ENCODE peak calls at places on chromosome 15, in five cellular contexts. F is left ventricle myocardium superior, G is T-cell, Q is hippocampal formation, Z is A549. L is an unnamed sample.

GRCh38 chr15:93001156-93001555 is 87.9 kb downstream of the RGMA start:
- DNase-seq in F (no peak), G (no peak), Q (no peak), Z (no peak), L (no peak)

GRCh38 chr15:75037685-75038084 is 14.3 kb downstream of the PPCDC start:
- DNase-seq in F (no peak), G (no peak), Q (no peak), Z (no peak), L (no peak)

GRCh38 chr15:64502537-64502936 is 42.2 kb downstream of the ZNF609 start:
- DNase-seq in F (no peak), G (no peak), Q (no peak), Z (no peak), L (no peak)

GRCh38 chr15:91866971-91867372 is 13.5 kb downstream of the SLCO3A1 start:
- DNase-seq in F (peak; percentile 86), G (no peak), Q (peak; percentile 21), Z (no peak), L (peak; percentile 90)

GRCh38 chr15:42184736-42185135 is 23.4 kb downstream of the VPS39 start:
- DNase-seq in F (no peak), G (no peak), Q (no peak), Z (no peak), L (no peak)

GRCh38 chr15:70976856-70977255 is 84.2 kb downstream of the LRRC49 start:
- DNase-seq in F (no peak), G (no peak), Q (no peak), Z (no peak), L (no peak)

GRCh38 chr15:58510715-58511465 is 79.1 kb downstream of the LIPC start:
- DNase-seq in F (no peak), G (no peak), Q (no peak), Z (no peak), L (no peak)

GRCh38 chr15:45919806-45920205 is 285.0 kb downstream of the SQOR start:
- DNase-seq in F (no peak), G (no peak), Q (no peak), Z (peak; percentile 39), L (no peak)

L was measured in thyroid gland.